ENCODE peak calls at places on chromosomes 12 and 14, in five cellular contexts. One of them, this sample, is unnamed.

GRCh38 chr14:32336702-32337101 is 7.6 kb downstream of the AKAP6 start:
- DNase-seq in A549: no peak
- DNase-seq in transverse colon: no peak
- DNase-seq in tibial nerve: no peak
- DNase-seq in kidney: no peak
- DNase-seq in this sample: no peak

GRCh38 chr14:32471183-32471582 is 142.1 kb downstream of the AKAP6 start:
- DNase-seq in kidney: no peak
- DNase-seq in tibial nerve: no peak
- DNase-seq in transverse colon: no peak
- DNase-seq in A549: no peak
- DNase-seq in this sample: no peak

GRCh38 chr14:90054803-90055202 is 7.0 kb upstream of the KCNK13 start:
- DNase-seq in tibial nerve: no peak
- DNase-seq in kidney: no peak
- DNase-seq in transverse colon: no peak
- DNase-seq in A549: no peak
- DNase-seq in this sample: no peak

GRCh38 chr12:107134558-107134957 is 41.2 kb upstream of the CRY1 start:
- DNase-seq in tibial nerve: no peak
- DNase-seq in A549: peak
- DNase-seq in kidney: no peak
- DNase-seq in transverse colon: no peak
- DNase-seq in this sample: no peak

GRCh38 chr14:93944348-93945069 is 17.4 kb downstream of the FAM181A start:
- DNase-seq in kidney: no peak
- DNase-seq in tibial nerve: no peak
- DNase-seq in transverse colon: no peak
- DNase-seq in A549: no peak
- DNase-seq in this sample: no peak

GRCh38 chr12:107597695-107598410 is 87.7 kb upstream of the PWP1 start:
- DNase-seq in transverse colon: no peak
- DNase-seq in tibial nerve: no peak
- DNase-seq in kidney: no peak
- DNase-seq in A549: no peak
- DNase-seq in this sample: no peak

GRCh38 chr12:34297126-34297789 is 275.0 kb downstream of the ALG10 start:
- DNase-seq in tibial nerve: no peak
- DNase-seq in A549: no peak
- DNase-seq in kidney: peak
- DNase-seq in transverse colon: no peak
- DNase-seq in this sample: no peak

GRCh38 chr12:23217158-23217557 is 592.2 kb downstream of the ETNK1 start:
- DNase-seq in kidney: no peak
- DNase-seq in transverse colon: no peak
- DNase-seq in tibial nerve: no peak
- DNase-seq in A549: no peak
- DNase-seq in this sample: no peak

GRCh38 chr12:81350309-81350708 is 272.4 kb downstream of the ACSS3 start:
- DNase-seq in A549: no peak
- DNase-seq in transverse colon: no peak
- DNase-seq in tibial nerve: no peak
- DNase-seq in kidney: no peak
- DNase-seq in this sample: no peak

GRCh38 chr12:131827961-131828534 is at the start of gene MMP17:
- DNase-seq in kidney: no peak
- DNase-seq in transverse colon: peak
- DNase-seq in tibial nerve: peak
- DNase-seq in A549: peak
- DNase-seq in this sample: no peak

GRCh38 chr14:50620341-50620740 is 47.8 kb downstream of the SAV1 start:
- DNase-seq in tibial nerve: no peak
- DNase-seq in A549: no peak
- DNase-seq in transverse colon: no peak
- DNase-seq in kidney: no peak
- DNase-seq in this sample: no peak

GRCh38 chr12:52526511-52526951 is 6.3 kb upstream of the KRT5 start:
- DNase-seq in kidney: no peak
- DNase-seq in tibial nerve: no peak
- DNase-seq in transverse colon: no peak
- DNase-seq in A549: no peak
- DNase-seq in this sample: no peak

GRCh38 chr12:5335059-5335458 is 96.8 kb upstream of the NTF3 start:
- DNase-seq in transverse colon: no peak
- DNase-seq in kidney: no peak
- DNase-seq in tibial nerve: no peak
- DNase-seq in A549: no peak
- DNase-seq in this sample: no peak

GRCh38 chr12:94169495-94169894 is 21.1 kb downstream of the PLXNC1 start:
- DNase-seq in tibial nerve: no peak
- DNase-seq in kidney: no peak
- DNase-seq in A549: no peak
- DNase-seq in transverse colon: no peak
- DNase-seq in this sample: no peak

GRCh38 chr14:56160058-56160457 is 41.8 kb downstream of the PELI2 start:
- DNase-seq in A549: no peak
- DNase-seq in tibial nerve: no peak
- DNase-seq in transverse colon: no peak
- DNase-seq in kidney: no peak
- DNase-seq in this sample: no peak

DNA sequence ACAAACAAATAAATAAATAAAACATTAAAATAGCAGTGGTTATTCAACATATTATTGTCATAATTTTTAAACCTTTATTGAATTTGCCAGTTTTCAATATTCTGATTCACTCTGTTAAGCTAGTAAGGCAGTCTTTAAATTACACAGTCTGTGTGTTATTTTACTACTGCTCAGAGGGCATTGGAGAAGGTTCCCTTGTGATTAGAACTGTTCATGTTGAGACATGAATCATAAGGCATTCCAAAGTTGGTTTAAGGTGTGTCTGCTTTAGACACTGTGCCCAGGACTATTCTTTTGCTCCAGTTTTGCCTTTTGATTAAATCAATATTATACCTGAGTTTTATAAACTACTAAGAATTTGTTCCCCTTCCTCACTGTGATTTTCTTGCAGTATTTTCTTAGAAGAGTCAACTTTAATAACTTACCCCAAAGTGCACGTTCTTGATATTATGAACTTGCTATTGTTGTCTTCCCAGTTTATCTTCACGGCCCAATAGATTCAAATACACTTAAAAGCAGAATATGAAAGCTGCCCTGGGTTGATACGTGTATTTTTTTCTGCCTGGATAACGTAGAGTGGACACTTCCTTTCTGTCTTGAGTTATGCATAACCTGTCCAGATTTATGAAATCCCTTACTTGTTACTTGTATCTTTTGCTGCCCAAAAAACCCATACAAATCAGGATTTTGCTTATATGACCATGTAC is 105.3 kb upstream of the BCAT1 start:
- DNase-seq in A549: peak
- DNase-seq in tibial nerve: no peak
- DNase-seq in kidney: no peak
- DNase-seq in transverse colon: no peak
- DNase-seq in this sample: no peak
- H3K4me3 ChIP-seq in A549: no peak
- H3K4me3 ChIP-seq in tibial nerve: peak
- H3K4me3 ChIP-seq in kidney: peak
- H3K4me3 ChIP-seq in transverse colon: no peak
- H3K4me3 ChIP-seq in this sample: peak

GRCh38 chr12:21910642-21911041 is 30.6 kb downstream of the ABCC9 start:
- DNase-seq in transverse colon: no peak
- DNase-seq in tibial nerve: no peak
- DNase-seq in kidney: no peak
- DNase-seq in A549: no peak
- DNase-seq in this sample: no peak
- H3K4me3 ChIP-seq in transverse colon: no peak
- H3K4me3 ChIP-seq in tibial nerve: no peak
- H3K4me3 ChIP-seq in kidney: no peak
- H3K4me3 ChIP-seq in A549: no peak
- H3K4me3 ChIP-seq in this sample: no peak

GRCh38 chr14:29905549-29905948 is 22.1 kb downstream of the PRKD1 start:
- DNase-seq in tibial nerve: no peak
- DNase-seq in kidney: no peak
- DNase-seq in A549: no peak
- DNase-seq in transverse colon: no peak
- DNase-seq in this sample: no peak
- H3K4me3 ChIP-seq in tibial nerve: no peak
- H3K4me3 ChIP-seq in kidney: no peak
- H3K4me3 ChIP-seq in A549: no peak
- H3K4me3 ChIP-seq in transverse colon: no peak
- H3K4me3 ChIP-seq in this sample: no peak

GRCh38 chr12:75207338-75208083 is 2.1 kb downstream of the KCNC2 start:
- DNase-seq in A549: no peak
- DNase-seq in kidney: peak
- DNase-seq in tibial nerve: no peak
- DNase-seq in transverse colon: no peak
- DNase-seq in this sample: no peak

GRCh38 chr12:75212072-75212471 is 2.4 kb upstream of the KCNC2 start:
- DNase-seq in tibial nerve: no peak
- DNase-seq in transverse colon: no peak
- DNase-seq in kidney: no peak
- DNase-seq in A549: no peak
- DNase-seq in this sample: no peak

GRCh38 chr12:75209782-75210138 is at the start of gene KCNC2:
- DNase-seq in transverse colon: no peak
- DNase-seq in A549: no peak
- DNase-seq in tibial nerve: no peak
- DNase-seq in kidney: no peak
- DNase-seq in this sample: no peak

GRCh38 chr12:75205556-75205955 is 4.1 kb downstream of the KCNC2 start:
- DNase-seq in tibial nerve: no peak
- DNase-seq in transverse colon: no peak
- DNase-seq in A549: no peak
- DNase-seq in kidney: no peak
- DNase-seq in this sample: no peak

GRCh38 chr12:75208851-75209781 is 523 bp downstream of the KCNC2 start:
- DNase-seq in tibial nerve: no peak
- DNase-seq in A549: peak
- DNase-seq in kidney: peak
- DNase-seq in transverse colon: no peak
- DNase-seq in this sample: no peak
- H3K4me3 ChIP-seq in tibial nerve: no peak
- H3K4me3 ChIP-seq in A549: no peak
- H3K4me3 ChIP-seq in kidney: no peak
- H3K4me3 ChIP-seq in transverse colon: no peak
- H3K4me3 ChIP-seq in this sample: no peak

GRCh38 chr12:112433551-112433950 is 14.8 kb downstream of the PTPN11 start:
- DNase-seq in A549: no peak
- DNase-seq in tibial nerve: no peak
- DNase-seq in kidney: no peak
- DNase-seq in transverse colon: no peak
- DNase-seq in this sample: no peak
- H3K4me3 ChIP-seq in A549: no peak
- H3K4me3 ChIP-seq in tibial nerve: no peak
- H3K4me3 ChIP-seq in kidney: no peak
- H3K4me3 ChIP-seq in transverse colon: no peak
- H3K4me3 ChIP-seq in this sample: no peak

GRCh38 chr12:11794751-11795150 is 145.3 kb downstream of the ETV6 start:
- DNase-seq in tibial nerve: no peak
- DNase-seq in A549: no peak
- DNase-seq in kidney: no peak
- DNase-seq in transverse colon: no peak
- DNase-seq in this sample: no peak

GRCh38 chr12:11795192-11795909 is 145.9 kb downstream of the ETV6 start:
- DNase-seq in tibial nerve: no peak
- DNase-seq in kidney: no peak
- DNase-seq in A549: no peak
- DNase-seq in transverse colon: peak
- DNase-seq in this sample: no peak

GRCh38 chr12:11795910-11796459 is 146.5 kb downstream of the ETV6 start:
- DNase-seq in tibial nerve: no peak
- DNase-seq in kidney: no peak
- DNase-seq in transverse colon: no peak
- DNase-seq in A549: peak
- DNase-seq in this sample: no peak

GRCh38 chr12:11793896-11794295 is 144.4 kb downstream of the ETV6 start:
- DNase-seq in A549: no peak
- DNase-seq in tibial nerve: no peak
- DNase-seq in kidney: no peak
- DNase-seq in transverse colon: no peak
- DNase-seq in this sample: no peak

GRCh38 chr12:11794311-11794710 is 144.8 kb downstream of the ETV6 start:
- DNase-seq in transverse colon: no peak
- DNase-seq in A549: no peak
- DNase-seq in tibial nerve: no peak
- DNase-seq in kidney: no peak
- DNase-seq in this sample: no peak
- H3K4me3 ChIP-seq in transverse colon: no peak
- H3K4me3 ChIP-seq in A549: no peak
- H3K4me3 ChIP-seq in tibial nerve: no peak
- H3K4me3 ChIP-seq in kidney: no peak
- H3K4me3 ChIP-seq in this sample: no peak

DNA sequence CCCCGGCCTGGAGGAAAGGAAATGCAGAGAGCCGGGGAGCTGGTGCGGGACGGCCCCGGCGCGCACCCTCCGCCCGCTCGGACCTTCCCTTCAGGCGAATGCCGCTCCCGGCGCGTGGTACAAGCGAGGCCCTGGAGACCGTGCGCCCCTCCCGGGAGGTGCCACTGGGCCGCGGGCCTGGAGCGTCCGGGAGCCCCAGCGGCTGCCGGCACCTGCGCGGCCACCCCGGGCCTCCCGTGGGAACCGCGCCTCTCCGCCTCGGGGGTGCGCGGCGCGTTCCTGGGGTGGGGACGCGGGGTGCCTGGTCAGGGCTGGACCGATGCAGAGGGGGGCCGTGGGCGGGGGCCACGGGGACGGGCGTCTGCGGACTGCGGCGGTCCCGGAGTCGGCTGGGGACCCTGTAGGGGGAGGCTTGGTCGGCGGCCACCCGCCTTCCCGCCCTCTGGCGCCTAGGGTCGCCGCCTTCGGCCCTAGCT is 518 bp downstream of the PAPLN start:
- DNase-seq in kidney: peak
- DNase-seq in tibial nerve: no peak
- DNase-seq in A549: no peak
- DNase-seq in transverse colon: no peak
- DNase-seq in this sample: no peak
- H3K4me3 ChIP-seq in kidney: peak
- H3K4me3 ChIP-seq in tibial nerve: peak
- H3K4me3 ChIP-seq in A549: peak
- H3K4me3 ChIP-seq in transverse colon: peak
- H3K4me3 ChIP-seq in this sample: peak